ENCODE peak calls at places on chromosomes 6 and 20, in eight cellular contexts. R is KBM-7; D is fibroblast of mammary gland; P is RWPE1; G is nephron progenitor cell; T is GM10248; H is D721Med; Q is activated naive CD8-positive, alpha-beta T cell treated with anti-CD3 and anti-CD28 coated beads, Interleukin-2, amount 50 U/mL, for 24 hours. O is an unnamed sample.

GRCh38 chr6:16163535-16164300 is 34.8 kb downstream of the MYLIP start:
- DNase-seq in R (no peak), D (peak; percentile 8), P (peak; percentile 30), G (no peak), T (no peak), H (no peak), Q (no peak), O (no peak)

GRCh38 chr20:51745804-51746203 is 22.4 kb downstream of the ATP9A start:
- DNase-seq in R (no peak), D (no peak), P (no peak), G (no peak), T (no peak), H (no peak), Q (no peak), O (no peak)

GRCh38 chr20:728022-728944 is 40.0 kb downstream of the SLC52A3 start:
- DNase-seq in R (peak; percentile 79), D (peak; percentile 22), P (peak; percentile 53), G (peak; percentile 93), T (peak; percentile 73), H (peak; percentile 43), Q (peak; percentile 66), O (peak; percentile 86)

GRCh38 chr20:13771853-13772453 is 12.8 kb downstream of the ESF1 start:
- DNase-seq in R (peak; percentile 49), D (peak; percentile 36), P (peak; percentile 21), G (no peak), T (peak; percentile 31), H (no peak), Q (no peak), O (no peak)

GRCh38 chr6:71206086-71206485 is 82.5 kb upstream of the OGFRL1 start:
- DNase-seq in R (no peak), D (no peak), P (no peak), G (no peak), T (no peak), H (no peak), Q (no peak), O (no peak)

GRCh38 chr6:36326351-36326995 is 10.2 kb downstream of the BNIP5 start:
- DNase-seq in R (no peak), D (peak; percentile 11), P (no peak), G (peak; percentile 44), T (no peak), H (no peak), Q (no peak), O (no peak)

GRCh38 chr6:116087437-116088027 is 13.1 kb upstream of the NT5DC1 start:
- DNase-seq in R (no peak), D (peak; percentile 26), P (peak; percentile 64), G (no peak), T (peak; percentile 32), H (no peak), Q (no peak), O (no peak)

GRCh38 chr6:145546265-145546664 is 189.1 kb downstream of the EPM2A start:
- DNase-seq in R (no peak), D (no peak), P (no peak), G (no peak), T (no peak), H (no peak), Q (no peak), O (no peak)

GRCh38 chr20:16647875-16648597 is 74.8 kb upstream of the KIF16B start:
- DNase-seq in R (no peak), D (no peak), P (no peak), G (no peak), T (no peak), H (no peak), Q (no peak), O (no peak)

GRCh38 chr6:98841114-98841513 is 6.7 kb downstream of the POU3F2 start:
- DNase-seq in R (no peak), D (no peak), P (no peak), G (no peak), T (no peak), H (no peak), Q (no peak), O (no peak)

GRCh38 chr20:59019217-59019616 is at the start of gene TUBB1:
- DNase-seq in R (no peak), D (no peak), P (no peak), G (no peak), T (no peak), H (no peak), Q (no peak), O (no peak)

GRCh38 chr6:42938428-42938796 is 9.1 kb downstream of the CNPY3 start:
- DNase-seq in R (no peak), D (no peak), P (no peak), G (no peak), T (no peak), H (no peak), Q (no peak), O (no peak)

O was measured in endothelial cell.